ENCODE peak calls at places on chromosomes 3 and 15, in eight cellular contexts. One of them, this sample, is unnamed.
A peak's percentile ranks its signal among the peaks of the same experiment; 100 is the strongest.

GRCh38 chr3:105715372-105715771 is 153.4 kb downstream of the CBLB start:
- DNase-seq in RWPE1: peak; percentile 39
- DNase-seq in ovary: no peak
- DNase-seq in MM.1S: no peak
- DNase-seq in endothelial cell: no peak
- DNase-seq in transverse colon: no peak
- DNase-seq in natural killer cell: no peak
- DNase-seq in BJ: peak; percentile 10
- DNase-seq in this sample: peak; percentile 74

GRCh38 chr15:100663550-100664335 is 61.4 kb downstream of the ASB7 start:
- DNase-seq in RWPE1: no peak
- DNase-seq in ovary: no peak
- DNase-seq in MM.1S: no peak
- DNase-seq in endothelial cell: no peak
- DNase-seq in transverse colon: no peak
- DNase-seq in natural killer cell: no peak
- DNase-seq in BJ: no peak
- DNase-seq in this sample: no peak

GRCh38 chr15:50315814-50316630 is 39.0 kb downstream of the GABPB1 start:
- DNase-seq in RWPE1: peak; percentile 34
- DNase-seq in ovary: no peak
- DNase-seq in MM.1S: peak; percentile 45
- DNase-seq in endothelial cell: no peak
- DNase-seq in transverse colon: no peak
- DNase-seq in natural killer cell: no peak
- DNase-seq in BJ: no peak
- DNase-seq in this sample: peak; percentile 58

GRCh38 chr3:50237133-50237651 is 1.2 kb downstream of the GNAI2 start:
- DNase-seq in RWPE1: no peak
- DNase-seq in ovary: no peak
- DNase-seq in MM.1S: no peak
- DNase-seq in endothelial cell: no peak
- DNase-seq in transverse colon: no peak
- DNase-seq in natural killer cell: peak; percentile 29
- DNase-seq in BJ: no peak
- DNase-seq in this sample: peak; percentile 64

GRCh38 chr3:181695661-181696491 is 15.8 kb upstream of the SOX2 start:
- DNase-seq in RWPE1: no peak
- DNase-seq in ovary: no peak
- DNase-seq in MM.1S: no peak
- DNase-seq in endothelial cell: peak; percentile 57
- DNase-seq in transverse colon: no peak
- DNase-seq in natural killer cell: no peak
- DNase-seq in BJ: no peak
- DNase-seq in this sample: no peak

GRCh38 chr3:170703121-170703588 is 117.3 kb upstream of the SLC7A14 start:
- DNase-seq in RWPE1: peak; percentile 51
- DNase-seq in ovary: no peak
- DNase-seq in MM.1S: no peak
- DNase-seq in endothelial cell: no peak
- DNase-seq in transverse colon: no peak
- DNase-seq in natural killer cell: no peak
- DNase-seq in BJ: peak; percentile 75
- DNase-seq in this sample: peak; percentile 89

GRCh38 chr3:121739902-121740301 is 9.6 kb downstream of the GOLGB1 start:
- DNase-seq in RWPE1: no peak
- DNase-seq in ovary: no peak
- DNase-seq in MM.1S: no peak
- DNase-seq in endothelial cell: no peak
- DNase-seq in transverse colon: no peak
- DNase-seq in natural killer cell: no peak
- DNase-seq in BJ: no peak
- DNase-seq in this sample: no peak

GRCh38 chr3:114900908-114901307 is 246.2 kb downstream of the ZBTB20 start:
- DNase-seq in RWPE1: no peak
- DNase-seq in ovary: no peak
- DNase-seq in MM.1S: no peak
- DNase-seq in endothelial cell: no peak
- DNase-seq in transverse colon: no peak
- DNase-seq in natural killer cell: no peak
- DNase-seq in BJ: no peak
- DNase-seq in this sample: peak; percentile 17

GRCh38 chr3:170027691-170028102 is 10.1 kb upstream of the GPR160 start:
- DNase-seq in RWPE1: no peak
- DNase-seq in ovary: no peak
- DNase-seq in MM.1S: no peak
- DNase-seq in endothelial cell: no peak
- DNase-seq in transverse colon: no peak
- DNase-seq in natural killer cell: no peak
- DNase-seq in BJ: no peak
- DNase-seq in this sample: no peak

GRCh38 chr3:124893526-124893925 is 6.4 kb upstream of the ITGB5 start:
- DNase-seq in RWPE1: peak; percentile 26
- DNase-seq in ovary: no peak
- DNase-seq in MM.1S: no peak
- DNase-seq in endothelial cell: no peak
- DNase-seq in transverse colon: no peak
- DNase-seq in natural killer cell: no peak
- DNase-seq in BJ: no peak
- DNase-seq in this sample: no peak

GRCh38 chr3:124895756-124896155 is 8.6 kb upstream of the ITGB5 start:
- DNase-seq in RWPE1: no peak
- DNase-seq in ovary: no peak
- DNase-seq in MM.1S: no peak
- DNase-seq in endothelial cell: no peak
- DNase-seq in transverse colon: no peak
- DNase-seq in natural killer cell: no peak
- DNase-seq in BJ: no peak
- DNase-seq in this sample: no peak

GRCh38 chr3:124896824-124897526 is 9.8 kb upstream of the ITGB5 start:
- DNase-seq in RWPE1: no peak
- DNase-seq in ovary: no peak
- DNase-seq in MM.1S: no peak
- DNase-seq in endothelial cell: no peak
- DNase-seq in transverse colon: no peak
- DNase-seq in natural killer cell: no peak
- DNase-seq in BJ: no peak
- DNase-seq in this sample: no peak
- TF ChIP-seq CTCF in RWPE1: no peak
- TF ChIP-seq CTCF in ovary: no peak
- TF ChIP-seq CTCF in MM.1S: no peak
- TF ChIP-seq CTCF in endothelial cell: no peak
- TF ChIP-seq CTCF in transverse colon: no peak
- TF ChIP-seq CTCF in natural killer cell: no peak
- TF ChIP-seq CTCF in BJ: no peak
- TF ChIP-seq CTCF in this sample: no peak

DNA sequence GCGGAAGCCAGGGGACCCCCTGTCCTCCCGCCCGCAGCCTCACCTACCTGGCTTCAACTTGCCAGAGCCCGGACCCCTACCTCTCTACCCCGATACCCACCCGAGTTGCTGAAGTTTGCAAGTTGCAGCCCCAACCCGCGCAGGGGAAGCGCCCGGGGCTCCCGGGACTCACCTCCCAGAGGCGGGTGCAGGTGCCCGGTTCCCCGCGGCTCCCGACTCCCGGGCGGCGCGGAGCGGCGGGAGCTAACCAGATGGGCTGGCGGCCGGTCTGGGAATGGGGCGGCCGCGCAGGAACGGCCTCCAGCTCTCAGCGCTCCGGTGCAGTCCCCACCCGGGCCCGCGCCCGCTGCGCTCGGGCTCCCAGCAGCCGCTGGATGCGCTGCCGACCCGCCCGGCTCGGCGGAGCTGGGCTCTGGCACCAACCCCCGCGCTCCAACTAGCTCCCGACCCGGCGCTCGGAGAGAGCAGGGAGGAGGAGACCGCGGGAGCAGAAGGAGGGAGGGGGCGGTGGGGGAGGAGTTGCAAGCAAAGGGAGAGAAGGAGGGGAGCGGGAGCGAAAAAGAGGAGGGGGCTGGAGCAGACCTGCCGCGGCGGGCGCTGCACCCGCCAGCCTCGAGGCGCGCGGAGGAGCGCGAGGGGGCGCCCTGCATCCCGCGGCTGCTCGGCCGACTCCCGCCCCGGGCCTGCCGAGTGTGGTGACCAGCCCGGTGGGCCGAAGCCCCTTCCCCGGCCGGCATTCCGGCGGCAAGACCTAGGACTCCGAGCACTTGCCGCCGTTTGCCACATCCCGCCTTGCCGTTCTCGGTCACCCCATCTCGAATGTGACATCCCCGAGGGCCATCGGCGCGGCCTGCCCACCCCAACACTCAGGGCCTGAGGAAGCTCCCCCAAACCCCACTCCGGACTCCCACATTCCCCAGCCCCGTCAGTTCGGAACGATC is at the start of gene SEMA5B:
- DNase-seq in RWPE1: no peak
- DNase-seq in ovary: peak; percentile 18
- DNase-seq in MM.1S: peak; percentile 27
- DNase-seq in endothelial cell: peak; percentile 67
- DNase-seq in transverse colon: peak; percentile 9
- DNase-seq in natural killer cell: no peak
- DNase-seq in BJ: no peak
- DNase-seq in this sample: no peak
- TF ChIP-seq CTCF in RWPE1: peak; percentile 61
- TF ChIP-seq CTCF in ovary: peak; percentile 15
- TF ChIP-seq CTCF in MM.1S: peak; percentile 49
- TF ChIP-seq CTCF in endothelial cell: peak; percentile 41
- TF ChIP-seq CTCF in transverse colon: no peak
- TF ChIP-seq CTCF in natural killer cell: no peak
- TF ChIP-seq CTCF in BJ: no peak
- TF ChIP-seq CTCF in this sample: no peak

DNA sequence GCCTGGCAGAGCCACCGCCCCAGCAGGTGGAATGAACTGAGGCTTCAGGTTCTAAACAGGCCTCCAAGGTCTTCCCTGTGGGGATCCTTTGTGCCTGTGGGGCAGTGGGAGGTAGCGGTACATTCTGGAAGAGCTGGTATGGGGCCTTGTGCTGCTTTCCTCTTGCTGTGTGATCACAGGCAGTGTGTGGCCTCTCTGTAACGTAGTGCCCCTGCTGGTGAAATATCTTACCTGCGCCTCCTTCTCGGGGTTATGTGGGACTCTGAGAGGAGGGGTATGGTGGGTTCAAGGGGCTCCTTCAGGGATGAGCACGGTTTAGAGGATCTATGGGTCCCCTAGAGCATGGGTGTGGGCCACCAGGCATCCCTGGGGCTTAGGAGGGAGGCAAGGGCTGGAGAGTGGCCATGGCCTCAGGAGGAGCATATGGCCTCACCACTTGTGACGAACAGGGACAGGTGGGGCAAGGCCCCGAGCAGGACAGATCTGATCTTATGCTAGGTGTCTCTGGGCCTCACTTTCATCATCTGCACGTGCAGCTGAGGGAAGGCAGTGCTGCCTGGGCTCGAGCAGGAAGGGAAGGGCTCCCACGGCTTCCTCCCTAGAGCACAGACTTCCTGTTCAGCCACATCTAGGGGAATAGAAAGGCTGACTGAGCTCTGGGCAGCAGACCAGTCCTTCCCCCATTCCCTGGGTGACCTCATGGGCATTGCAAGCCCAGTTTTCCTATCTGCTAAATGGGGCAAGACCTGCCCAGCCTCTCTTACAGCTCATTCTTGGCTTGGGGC is 1.9 kb upstream of the ALS2CL start:
- DNase-seq in RWPE1: no peak
- DNase-seq in ovary: no peak
- DNase-seq in MM.1S: peak; percentile 37
- DNase-seq in endothelial cell: peak; percentile 42
- DNase-seq in transverse colon: peak; percentile 35
- DNase-seq in natural killer cell: no peak
- DNase-seq in BJ: no peak
- DNase-seq in this sample: no peak
- TF ChIP-seq CTCF in RWPE1: no peak
- TF ChIP-seq CTCF in ovary: no peak
- TF ChIP-seq CTCF in MM.1S: peak; percentile 45
- TF ChIP-seq CTCF in endothelial cell: peak; percentile 54
- TF ChIP-seq CTCF in transverse colon: peak; percentile 48
- TF ChIP-seq CTCF in natural killer cell: peak; percentile 19
- TF ChIP-seq CTCF in BJ: peak; percentile 25
- TF ChIP-seq CTCF in this sample: peak; percentile 21

GRCh38 chr15:71469393-71469792 is 341.0 kb upstream of the NR2E3 start:
- DNase-seq in RWPE1: no peak
- DNase-seq in ovary: no peak
- DNase-seq in MM.1S: no peak
- DNase-seq in endothelial cell: no peak
- DNase-seq in transverse colon: no peak
- DNase-seq in natural killer cell: no peak
- DNase-seq in BJ: peak; percentile 47
- DNase-seq in this sample: peak; percentile 78
- TF ChIP-seq CTCF in RWPE1: no peak
- TF ChIP-seq CTCF in ovary: no peak
- TF ChIP-seq CTCF in MM.1S: no peak
- TF ChIP-seq CTCF in endothelial cell: no peak
- TF ChIP-seq CTCF in transverse colon: no peak
- TF ChIP-seq CTCF in natural killer cell: no peak
- TF ChIP-seq CTCF in BJ: peak; percentile 50
- TF ChIP-seq CTCF in this sample: peak; percentile 41